ENCODE peak calls at places on chromosomes 5 and 9, in seven cellular contexts. J is NCI-H460; H is amniotic stem cell; L is GDM1; Z is effector CD4-positive, alpha-beta T cell; S is T-cell; I is body of pancreas. B is an unnamed sample.

GRCh38 chr5:157611571-157612067 is 36.0 kb upstream of the ADAM19 start:
- DNase-seq in J (no peak), H (no peak), L (no peak), Z (no peak), S (no peak), I (no peak), B (no peak)

GRCh38 chr9:72362680-72363139 is 2.3 kb downstream of the ZFAND5 start:
- DNase-seq in J (peak), H (peak), L (no peak), Z (peak), S (peak), I (peak), B (peak)

GRCh38 chr5:132439521-132440206 is 50.9 kb downstream of the IRF1 start:
- DNase-seq in J (no peak), H (peak), L (no peak), Z (no peak), S (no peak), I (peak), B (no peak)

GRCh38 chr9:3508531-3509374 is 17.0 kb downstream of the RFX3 start:
- DNase-seq in J (no peak), H (no peak), L (no peak), Z (no peak), S (no peak), I (no peak), B (no peak)

GRCh38 chr5:144230806-144231205 is 60.1 kb downstream of the KCTD16 start:
- DNase-seq in J (no peak), H (no peak), L (no peak), Z (no peak), S (no peak), I (peak), B (no peak)

GRCh38 chr5:158634713-158635112 is 465.0 kb downstream of the EBF1 start:
- DNase-seq in J (no peak), H (no peak), L (no peak), Z (no peak), S (no peak), I (no peak), B (no peak)

GRCh38 chr5:76944638-76945037 is 8.2 kb upstream of the CRHBP start:
- DNase-seq in J (no peak), H (no peak), L (no peak), Z (no peak), S (no peak), I (no peak), B (no peak)

GRCh38 chr5:96229173-96229572 is 203.9 kb downstream of the PCSK1 start:
- DNase-seq in J (no peak), H (no peak), L (no peak), Z (no peak), S (no peak), I (no peak), B (no peak)

GRCh38 chr5:16570121-16570815 is 46.5 kb downstream of the RETREG1 start:
- DNase-seq in J (no peak), H (no peak), L (no peak), Z (no peak), S (no peak), I (no peak), B (no peak)

GRCh38 chr5:61319388-61320146 is 12.5 kb upstream of the ZSWIM6 start:
- DNase-seq in J (no peak), H (no peak), L (no peak), Z (no peak), S (no peak), I (peak), B (no peak)

GRCh38 chr9:16039988-16040761 is 487.3 kb downstream of the CCDC171 start:
- DNase-seq in J (no peak), H (no peak), L (no peak), Z (no peak), S (no peak), I (no peak), B (no peak)

GRCh38 chr5:68277427-68277826 is 61.9 kb downstream of the PIK3R1 start:
- DNase-seq in J (no peak), H (no peak), L (no peak), Z (no peak), S (no peak), I (no peak), B (no peak)

GRCh38 chr5:37831821-37832524 is 7.9 kb downstream of the GDNF start:
- DNase-seq in J (no peak), H (no peak), L (no peak), Z (no peak), S (no peak), I (no peak), B (no peak)

GRCh38 chr5:369151-369939 is 47.8 kb downstream of the AHRR start:
- DNase-seq in J (no peak), H (no peak), L (no peak), Z (no peak), S (no peak), I (no peak), B (peak)

GRCh38 chr5:151051066-151051930 is 29.5 kb downstream of the TNIP1 start:
- DNase-seq in J (peak), H (peak), L (peak), Z (peak), S (peak), I (peak), B (peak)

GRCh38 chr5:82855893-82856292 is 221.3 kb downstream of the TMEM167A start:
- DNase-seq in J (no peak), H (no peak), L (no peak), Z (no peak), S (no peak), I (no peak), B (no peak)

GRCh38 chr5:56432326-56432725 is 199.2 kb upstream of the ANKRD55 start:
- DNase-seq in J (no peak), H (no peak), L (no peak), Z (no peak), S (no peak), I (no peak), B (no peak)

GRCh38 chr9:77514886-77515711 is 133.0 kb downstream of the GNA14 start:
- DNase-seq in J (no peak), H (no peak), L (peak), Z (no peak), S (no peak), I (no peak), B (no peak)

GRCh38 chr5:58231041-58231440 is 228.8 kb downstream of the PLK2 start:
- DNase-seq in J (no peak), H (no peak), L (no peak), Z (no peak), S (no peak), I (no peak), B (no peak)

GRCh38 chr5:137618476-137618875 is 117.4 kb downstream of the KLHL3 start:
- DNase-seq in J (no peak), H (no peak), L (no peak), Z (no peak), S (no peak), I (no peak), B (no peak)

GRCh38 chr9:132708769-132709168 is 38.5 kb downstream of the GTF3C4 start:
- DNase-seq in J (no peak), H (no peak), L (no peak), Z (no peak), S (no peak), I (no peak), B (no peak)

GRCh38 chr5:97923496-97923895 is 740.4 kb upstream of the RIOK2 start:
- DNase-seq in J (no peak), H (no peak), L (no peak), Z (no peak), S (no peak), I (no peak), B (no peak)

GRCh38 chr5:55701462-55702103 is 10.5 kb downstream of the SLC38A9 start:
- DNase-seq in J (no peak), H (no peak), L (no peak), Z (no peak), S (no peak), I (no peak), B (no peak)

GRCh38 chr5:138549414-138549813 is 6.4 kb upstream of the ETF1 start:
- DNase-seq in J (no peak), H (no peak), L (no peak), Z (no peak), S (no peak), I (no peak), B (no peak)

GRCh38 chr5:61332891-61333350 is 863 bp downstream of the ZSWIM6 start:
- DNase-seq in J (no peak), H (no peak), L (no peak), Z (peak), S (no peak), I (peak), B (peak)

GRCh38 chr5:163565931-163566608 is 60.7 kb downstream of the MAT2B start:
- DNase-seq in J (no peak), H (no peak), L (no peak), Z (peak), S (no peak), I (peak), B (no peak)

GRCh38 chr9:14198544-14199510 is 115.1 kb downstream of the NFIB start:
- DNase-seq in J (no peak), H (no peak), L (no peak), Z (no peak), S (no peak), I (peak), B (peak)

GRCh38 chr9:61668846-61669245 is 479.0 kb downstream of the SPATA31A7 start:
- DNase-seq in J (no peak), H (no peak), L (no peak), Z (no peak), S (no peak), I (no peak), B (no peak)

GRCh38 chr9:81080900-81081299 is 608.4 kb downstream of the TLE1 start:
- DNase-seq in J (no peak), H (no peak), L (no peak), Z (no peak), S (no peak), I (no peak), B (no peak)

GRCh38 chr5:66958984-66959641 is 237.5 kb downstream of the CD180 start:
- DNase-seq in J (peak), H (no peak), L (no peak), Z (no peak), S (no peak), I (peak), B (peak)

GRCh38 chr5:178432421-178433272 is 157.5 kb downstream of the COL23A1 start:
- DNase-seq in J (no peak), H (no peak), L (no peak), Z (no peak), S (no peak), I (no peak), B (peak)

GRCh38 chr9:92558612-92559374 is 23.0 kb upstream of the ECM2 start:
- DNase-seq in J (no peak), H (no peak), L (no peak), Z (no peak), S (no peak), I (no peak), B (no peak)

GRCh38 chr5:45847877-45848276 is 151.7 kb upstream of the HCN1 start:
- DNase-seq in J (no peak), H (no peak), L (no peak), Z (no peak), S (no peak), I (no peak), B (no peak)

GRCh38 chr5:154885438-154885837 is 27.0 kb downstream of the CNOT8 start:
- DNase-seq in J (no peak), H (no peak), L (no peak), Z (no peak), S (no peak), I (no peak), B (no peak)

GRCh38 chr9:82890865-82891264 is 172.1 kb downstream of the RASEF start:
- DNase-seq in J (no peak), H (no peak), L (no peak), Z (no peak), S (no peak), I (no peak), B (no peak)